ENCODE peak calls at places on chromosomes 11 and 22, in five cellular contexts. E is lower lobe of right lung; W is CD8-positive, alpha-beta T cell; Q is GM06990; I is mammary epithelial cell. D is an unnamed sample. For H3K36me3, the result is how much of the 10 kb centered on the place peaks cover.

GRCh38 chr11:68447015-68447801 is 13.3 kb upstream of the PPP6R3 start:
- DNase-seq in E (peak), W (peak), Q (peak), I (peak), D (peak)

GRCh38 chr11:82080160-82080559 is 653.5 kb downstream of the FAM181B start:
- DNase-seq in E (no peak), W (no peak), Q (no peak), I (no peak), D (no peak)

GRCh38 chr11:110366234-110366633 is 63.5 kb upstream of the FDX1 start:
- DNase-seq in E (peak), W (no peak), Q (no peak), I (peak), D (no peak)

GRCh38 chr11:25535462-25535861 is 796.5 kb upstream of the ANO3 start:
- DNase-seq in E (no peak), W (no peak), Q (no peak), I (peak), D (no peak)

GRCh38 chr11:35160902-35161585 is 22.1 kb downstream of the CD44 start:
- DNase-seq in E (no peak), W (no peak), Q (no peak), I (no peak), D (no peak)

GRCh38 chr11:76578655-76579046 is 91.9 kb downstream of the LRRC32 start:
- DNase-seq in E (peak), W (no peak), Q (no peak), I (no peak), D (no peak)

GRCh38 chr11:113242767-113243397 is 71.5 kb upstream of the TTC12 start:
- DNase-seq in E (no peak), W (no peak), Q (no peak), I (peak), D (no peak)

GRCh38 chr11:126403658-126404057 is 48.2 kb downstream of the ST3GAL4 start:
- DNase-seq in E (no peak), W (no peak), Q (peak), I (no peak), D (no peak)

GRCh38 chr11:131889760-131890620 is 519.6 kb downstream of the NTM start:
- DNase-seq in E (no peak), W (no peak), Q (no peak), I (no peak), D (no peak)

GRCh38 chr22:49119551-49119952 is 708.1 kb downstream of the BRD1 start:
- DNase-seq in E (no peak), W (no peak), Q (no peak), I (no peak), D (no peak)

GRCh38 chr11:44611687-44612437 is 46.4 kb downstream of the CD82 start:
- DNase-seq in E (no peak), W (peak), Q (peak), I (peak), D (peak)

GRCh38 chr11:38345286-38345685 is 1747.2 kb upstream of the RAG2 start:
- DNase-seq in E (no peak), W (no peak), Q (no peak), I (peak), D (no peak)

GRCh38 chr11:31786996-31787685 is 24.0 kb downstream of the PAX6 start:
- DNase-seq in E (no peak), W (no peak), Q (no peak), I (no peak), D (no peak)

GRCh38 chr22:40348025-40348658 is 1.8 kb downstream of the ADSL start:
- DNase-seq in E (no peak), W (peak), Q (no peak), I (peak), D (peak)

GRCh38 chr11:5297671-5298070 is 4.1 kb downstream of the OR51B4 start:
- DNase-seq in E (no peak), W (no peak), Q (no peak), I (no peak), D (no peak)

GRCh38 chr11:37916331-37916730 is 1318.3 kb upstream of the RAG2 start:
- DNase-seq in E (no peak), W (no peak), Q (no peak), I (no peak), D (no peak)

GRCh38 chr11:113085446-113085845 is 124.2 kb downstream of the NCAM1 start:
- DNase-seq in E (no peak), W (no peak), Q (no peak), I (no peak), D (no peak)

GRCh38 chr11:65504671-65505433 is 6.0 kb downstream of the MALAT1 start:
- DNase-seq in E (no peak), W (no peak), Q (no peak), I (no peak), D (no peak)

GRCh38 chr11:64916040-64916847 is 765 bp downstream of the ATG2A start:
- DNase-seq in E (no peak), W (peak), Q (peak), I (peak), D (peak)

GRCh38 chr11:123473941-123474668 is 44.0 kb downstream of the GRAMD1B start:
- DNase-seq in E (no peak), W (no peak), Q (no peak), I (peak), D (no peak)

GRCh38 chr11:69122642-69123431 is 32.9 kb upstream of the SMIM38 start:
- DNase-seq in E (peak), W (peak), Q (peak), I (peak), D (no peak)

GRCh38 chr11:69245491-69246345 is 48.2 kb upstream of the MYEOV start:
- DNase-seq in E (no peak), W (no peak), Q (no peak), I (no peak), D (no peak)

GRCh38 chr22:50001388-50002231 is 11.0 kb downstream of the IL17REL start:
- DNase-seq in E (peak), W (no peak), Q (no peak), I (no peak), D (no peak)

GRCh38 chr22:28907311-28908008 is 24.1 kb downstream of the ZNRF3 start:
- DNase-seq in E (no peak), W (no peak), Q (peak), I (no peak), D (no peak)

GRCh38 chr11:100536979-100537378 is 150.1 kb upstream of the ARHGAP42 start:
- DNase-seq in E (no peak), W (no peak), Q (no peak), I (peak), D (no peak)

GRCh38 chr11:69808708-69809107 is 10.5 kb downstream of the FGF3 start:
- DNase-seq in E (no peak), W (no peak), Q (no peak), I (no peak), D (no peak)

GRCh38 chr22:42884616-42885375 is 27.7 kb upstream of the ARFGAP3 start:
- DNase-seq in E (no peak), W (no peak), Q (no peak), I (no peak), D (no peak)

GRCh38 chr11:97963528-97964331 is 1057.0 kb upstream of the CNTN5 start:
- DNase-seq in E (no peak), W (no peak), Q (no peak), I (no peak), D (no peak)

GRCh38 chr11:120024586-120024985 is 113.3 kb downstream of the TRIM29 start:
- DNase-seq in E (no peak), W (no peak), Q (no peak), I (no peak), D (no peak)

GRCh38 chr11:102318469-102318868 is 1.2 kb downstream of the BIRC3 start:
- DNase-seq in E (no peak), W (peak), Q (no peak), I (peak), D (peak)

GRCh38 chr11:75090778-75091177 is 5.9 kb downstream of the OR2AT4 start:
- DNase-seq in E (no peak), W (no peak), Q (no peak), I (no peak), D (no peak)

GRCh38 chr22:48456449-48456848 is 1371.2 kb downstream of the BRD1 start:
- DNase-seq in E (peak), W (no peak), Q (no peak), I (no peak), D (no peak)

GRCh38 chr22:37472418-37473006 is 13.7 kb downstream of the MFNG start:
- DNase-seq in E (no peak), W (peak), Q (no peak), I (no peak), D (peak)

GRCh38 chr22:21919526-21920307 is 32.9 kb downstream of the PPM1F start:
- DNase-seq in E (no peak), W (no peak), Q (no peak), I (no peak), D (peak)

GRCh38 chr11:64234840-64235379 is 526 bp downstream of the VEGFB start:
- DNase-seq in E (no peak), W (peak), Q (peak), I (peak), D (peak)

GRCh38 chr22:17767236-17768065 is 6.8 kb downstream of the BID start:
- DNase-seq in E (no peak), W (peak), Q (peak), I (peak), D (peak)

GRCh38 chr11:6481924-6482275 is 599 bp downstream of the TIMM10B start:
- DNase-seq in E (no peak), W (peak), Q (no peak), I (no peak), D (no peak)

GRCh38 chr11:114340311-114341131 is 44.3 kb downstream of the NNMT start:
- DNase-seq in E (peak), W (no peak), Q (peak), I (peak), D (peak)

GRCh38 chr11:57800444-57801184 is 39.0 kb downstream of the CTNND1 start:
- DNase-seq in E (no peak), W (no peak), Q (peak), I (peak), D (peak)

GRCh38 chr22:25736378-25737011 is 5.5 kb upstream of the MYO18B start:
- DNase-seq in E (no peak), W (peak), Q (no peak), I (no peak), D (no peak)

GRCh38 chr11:117407016-117407415 is 79.4 kb downstream of the CEP164 start:
- DNase-seq in E (no peak), W (no peak), Q (no peak), I (no peak), D (no peak)
- H3K36me3 ChIP-seq in E (under half), W (under half), Q (under half), I (under half), D (under half)

DNA sequence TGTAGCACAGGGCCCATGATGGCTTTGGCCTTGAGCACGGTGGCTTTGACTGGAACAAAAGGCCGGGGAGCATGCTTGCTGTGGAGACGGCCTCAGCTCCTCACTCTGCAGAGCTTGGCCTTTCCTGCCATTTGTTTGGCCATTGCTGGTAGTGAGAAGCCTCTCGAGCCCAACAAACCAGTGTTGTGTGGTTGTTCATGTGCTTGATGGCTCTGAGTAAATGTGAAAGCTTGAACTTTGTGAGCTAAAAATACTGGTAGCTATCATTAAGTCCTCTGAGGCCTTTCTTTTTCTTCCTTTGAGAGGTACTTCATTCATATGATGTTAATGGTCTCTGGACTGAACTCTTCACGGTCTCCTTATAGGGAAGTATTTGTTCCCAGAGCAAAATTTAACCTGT is 39.6 kb downstream of the NAT10 start:
- DNase-seq in E (no peak), W (no peak), Q (peak), I (no peak), D (no peak)
- H3K4me3 ChIP-seq in E (no peak), W (no peak), Q (no peak), I (no peak), D (no peak)

GRCh38 chr22:23832226-23833016 is 6.4 kb downstream of the DERL3 start:
- DNase-seq in E (peak), W (no peak), Q (no peak), I (no peak), D (no peak)
- H3K36me3 ChIP-seq in E (half or more), W (under half), Q (under half), I (under half), D (under half)

GRCh38 chr11:33062137-33062536 is 22.8 kb downstream of the TCP11L1 start:
- DNase-seq in E (no peak), W (no peak), Q (no peak), I (no peak), D (no peak)
- H3K4me3 ChIP-seq in E (no peak), W (no peak), Q (no peak), I (no peak), D (no peak)

GRCh38 chr11:62151737-62152102 is 27.9 kb downstream of the INCENP start:
- DNase-seq in E (no peak), W (no peak), Q (no peak), I (no peak), D (no peak)
- H3K36me3 ChIP-seq in E (half or more), W (under half), Q (under half), I (under half), D (under half)

DNA sequence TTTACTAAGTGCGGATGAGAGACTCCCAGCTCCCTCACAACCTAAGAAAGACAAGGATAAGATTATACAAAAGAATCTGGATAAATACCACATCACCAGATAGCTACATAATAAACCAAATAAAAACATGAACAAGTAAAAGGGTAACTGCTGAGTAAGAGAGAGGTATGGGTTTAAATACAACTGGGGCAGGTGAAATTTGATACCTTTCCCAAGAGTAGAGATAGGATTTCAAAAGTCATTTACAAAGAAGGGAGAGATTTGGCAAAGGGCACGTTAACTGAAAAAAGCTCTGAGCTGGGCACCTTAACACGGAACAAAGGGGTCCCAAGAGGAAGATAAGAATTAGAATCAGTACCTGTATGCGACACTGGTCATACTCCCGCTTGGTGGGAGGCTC is 1.7 kb downstream of the UBXN1 start:
- DNase-seq in E (no peak), W (no peak), Q (no peak), I (no peak), D (no peak)
- H3K4me3 ChIP-seq in E (no peak), W (no peak), Q (no peak), I (no peak), D (no peak)

GRCh38 chr11:67445515-67445914 is 2.2 kb upstream of the CORO1B start:
- DNase-seq in E (no peak), W (no peak), Q (no peak), I (no peak), D (no peak)
- H3K36me3 ChIP-seq in E (under half), W (under half), Q (under half), I (under half), D (under half)